ENCODE peak calls at places on chromosome 11, in six cellular contexts. S is A549, B is body of pancreas, D is ovary, R is IMR-90, M is breast epithelium. C is an unnamed sample.

GRCh38 chr11:78426845-78427244 is 9.2 kb upstream of the GAB2 start:
- DNase-seq in R (no peak), S (no peak), B (no peak), M (no peak), D (no peak), C (no peak)

GRCh38 chr11:66698491-66698890 is 20.8 kb upstream of the RBM4B start:
- DNase-seq in M (no peak), S (no peak), R (no peak), D (no peak), B (no peak), C (no peak)

GRCh38 chr11:47189100-47189834 is 3.0 kb upstream of the PACSIN3 start:
- DNase-seq in B (peak; percentile 54), M (no peak), R (peak; percentile 86), S (peak; percentile 62), D (no peak), C (peak; percentile 72)

GRCh38 chr11:92986585-92986984 is 17.1 kb downstream of the MTNR1B start:
- DNase-seq in B (no peak), R (no peak), S (no peak), D (no peak), M (no peak), C (no peak)

GRCh38 chr11:70398834-70399680 is 728 bp downstream of the CTTN start:
- DNase-seq in B (peak; percentile 33), M (no peak), R (no peak), S (no peak), D (peak; percentile 60), C (no peak)

GRCh38 chr11:32385998-32386397 is 49.3 kb downstream of the WT1 start:
- DNase-seq in B (no peak), R (peak; percentile 41), S (peak; percentile 61), D (no peak), M (no peak), C (no peak)

GRCh38 chr11:66683877-66684276 is 6.2 kb upstream of the RBM4B start:
- DNase-seq in R (no peak), B (no peak), S (no peak), M (peak; percentile 17), D (no peak), C (no peak)

GRCh38 chr11:70105755-70106571 is 27.8 kb downstream of the ANO1 start:
- DNase-seq in S (no peak), B (peak; percentile 54), R (no peak), D (no peak), M (no peak), C (peak; percentile 77)

GRCh38 chr11:2926611-2927492 is 2.4 kb downstream of the PHLDA2 start:
- DNase-seq in D (no peak), M (no peak), R (no peak), S (no peak), B (peak; percentile 18), C (no peak)

GRCh38 chr11:102317099-102317767 is at the start of gene BIRC3:
- DNase-seq in M (peak; percentile 71), S (peak; percentile 72), D (peak; percentile 81), B (peak; percentile 84), R (peak; percentile 98), C (peak; percentile 90)
- TF ChIP-seq POLR2A in M (no peak), S (peak; percentile 59), D (no peak), B (peak; percentile 93), R (no peak), C (peak; percentile 79)

DNA sequence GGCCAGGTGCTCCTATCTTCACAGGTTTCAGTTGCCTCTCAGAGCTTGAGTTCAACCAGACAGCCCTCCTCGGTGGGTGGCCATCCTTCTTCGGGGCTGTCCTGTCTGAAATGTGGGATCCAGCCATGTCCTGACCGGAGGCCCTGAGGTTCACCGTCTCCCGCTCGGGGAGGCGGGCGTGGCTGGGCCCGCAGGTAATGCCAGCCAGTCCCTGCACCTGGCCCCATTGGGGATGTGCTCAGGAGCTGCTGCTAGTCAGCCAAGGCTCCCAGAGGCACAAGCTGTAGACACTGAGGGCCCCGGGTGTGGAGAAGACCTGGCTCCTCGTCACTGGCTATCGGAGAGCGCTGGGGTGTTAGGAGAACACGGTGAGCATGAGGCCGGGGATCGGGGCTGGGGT is 32.6 kb downstream of the TSPAN4 start:
- DNase-seq in M (no peak), D (no peak), B (no peak), R (no peak), S (no peak), C (no peak)
- H3K27ac ChIP-seq in M (no peak overlapping the region), D (no peak overlapping the region), B (no peak overlapping the region), R (no peak overlapping the region), S (no peak overlapping the region), C (no peak overlapping the region)

GRCh38 chr11:118076754-118077281 is at the start of gene TMPRSS4:
- DNase-seq in S (no peak), M (no peak), R (no peak), B (peak; percentile 58), D (no peak), C (no peak)
- TF ChIP-seq POLR2A in S (no peak), M (no peak), R (no peak), B (no peak), D (no peak), C (no peak)

GRCh38 chr11:17000987-17001386 is 13.2 kb downstream of the PLEKHA7 start:
- DNase-seq in B (no peak), S (no peak), R (no peak), D (no peak), M (no peak), C (no peak)
- H3K27ac ChIP-seq in B (no peak overlapping the region), S (no peak overlapping the region), R (no peak overlapping the region), D (no peak overlapping the region), M (peak overlapping the region; percentile 71), C (no peak overlapping the region)

DNA sequence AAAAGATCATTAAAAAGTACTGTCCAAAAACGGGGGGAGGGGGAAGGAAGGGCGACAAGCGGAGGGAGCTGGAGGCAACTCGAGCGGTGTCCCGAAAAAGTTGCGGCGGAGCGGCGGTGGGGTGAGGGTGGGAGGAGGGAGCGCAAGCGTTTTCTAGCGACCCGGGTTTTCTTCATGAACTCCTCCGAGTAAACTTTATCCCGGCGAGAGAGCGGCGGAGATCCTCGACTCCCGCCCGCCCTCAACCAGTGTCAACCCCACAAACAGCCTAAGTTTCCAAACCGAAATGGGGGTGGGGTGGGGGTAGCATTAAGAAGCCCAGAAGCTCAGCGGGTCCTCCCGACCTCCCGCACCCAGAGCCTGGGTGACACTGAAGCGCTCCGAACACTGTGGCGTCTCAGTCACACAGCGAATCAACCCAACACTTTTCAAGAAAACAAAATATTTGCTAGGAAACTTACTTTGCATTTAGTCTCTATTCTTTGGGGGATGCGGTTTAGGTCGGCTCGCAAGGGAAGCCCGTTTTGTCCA is 132.9 kb upstream of the C11orf58 start:
- DNase-seq in B (peak; percentile 32), D (no peak), S (no peak), M (no peak), R (peak; percentile 44), C (peak; percentile 27)
- TF ChIP-seq POLR2A in B (no peak), D (no peak), S (no peak), M (no peak), R (no peak), C (no peak)

DNA sequence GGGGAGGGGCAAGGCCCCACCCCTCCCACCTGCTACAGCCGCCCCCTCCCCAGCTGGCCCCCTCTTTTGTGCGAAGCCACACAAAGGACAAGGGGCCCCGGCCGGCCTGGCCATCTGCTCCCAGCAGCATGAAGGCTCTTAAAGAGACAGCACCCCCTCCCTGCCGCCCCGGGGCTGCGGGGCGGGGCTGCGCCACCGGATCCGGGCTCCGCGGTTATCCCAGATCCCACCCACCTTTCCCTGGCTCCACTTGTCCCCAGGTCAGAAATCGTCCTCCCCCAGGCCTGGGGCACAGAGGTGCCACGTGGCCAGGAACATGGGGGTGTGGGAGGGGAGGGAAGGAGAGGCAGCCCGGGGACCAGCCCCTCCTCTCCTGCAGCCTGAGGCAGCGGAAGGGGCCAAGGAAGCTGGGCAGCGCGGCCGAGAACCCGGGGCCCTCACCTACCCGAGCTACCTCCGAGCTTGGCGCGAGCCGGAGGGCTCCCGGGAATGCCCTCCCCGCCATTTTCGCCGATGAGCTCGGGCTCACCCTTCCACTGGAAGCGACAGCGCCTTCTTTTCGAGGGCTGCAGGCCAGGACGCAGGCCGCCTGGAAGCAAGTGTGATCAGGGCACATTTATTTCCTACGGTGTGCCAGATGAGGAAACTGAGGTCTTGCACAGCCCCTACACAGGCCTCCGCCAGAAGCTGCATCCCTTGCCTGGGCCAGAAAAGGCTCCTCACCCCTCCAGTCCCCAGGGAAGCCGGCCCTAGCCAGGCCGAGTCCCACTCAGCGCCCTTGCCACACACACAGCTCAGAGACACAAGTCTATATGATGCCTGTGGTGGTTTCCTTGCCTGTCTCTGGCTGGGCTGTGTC is 2.5 kb upstream of the RCOR2 start:
- DNase-seq in S (no peak), B (peak; percentile 37), M (no peak), D (peak; percentile 59), R (no peak), C (no peak)
- H3K27ac ChIP-seq in S (peak overlapping the region; percentile 92), B (peak overlapping the region; percentile 19), M (peak overlapping the region; percentile 83), D (peak overlapping the region; percentile 78), R (no peak overlapping the region), C (no peak overlapping the region)

DNA sequence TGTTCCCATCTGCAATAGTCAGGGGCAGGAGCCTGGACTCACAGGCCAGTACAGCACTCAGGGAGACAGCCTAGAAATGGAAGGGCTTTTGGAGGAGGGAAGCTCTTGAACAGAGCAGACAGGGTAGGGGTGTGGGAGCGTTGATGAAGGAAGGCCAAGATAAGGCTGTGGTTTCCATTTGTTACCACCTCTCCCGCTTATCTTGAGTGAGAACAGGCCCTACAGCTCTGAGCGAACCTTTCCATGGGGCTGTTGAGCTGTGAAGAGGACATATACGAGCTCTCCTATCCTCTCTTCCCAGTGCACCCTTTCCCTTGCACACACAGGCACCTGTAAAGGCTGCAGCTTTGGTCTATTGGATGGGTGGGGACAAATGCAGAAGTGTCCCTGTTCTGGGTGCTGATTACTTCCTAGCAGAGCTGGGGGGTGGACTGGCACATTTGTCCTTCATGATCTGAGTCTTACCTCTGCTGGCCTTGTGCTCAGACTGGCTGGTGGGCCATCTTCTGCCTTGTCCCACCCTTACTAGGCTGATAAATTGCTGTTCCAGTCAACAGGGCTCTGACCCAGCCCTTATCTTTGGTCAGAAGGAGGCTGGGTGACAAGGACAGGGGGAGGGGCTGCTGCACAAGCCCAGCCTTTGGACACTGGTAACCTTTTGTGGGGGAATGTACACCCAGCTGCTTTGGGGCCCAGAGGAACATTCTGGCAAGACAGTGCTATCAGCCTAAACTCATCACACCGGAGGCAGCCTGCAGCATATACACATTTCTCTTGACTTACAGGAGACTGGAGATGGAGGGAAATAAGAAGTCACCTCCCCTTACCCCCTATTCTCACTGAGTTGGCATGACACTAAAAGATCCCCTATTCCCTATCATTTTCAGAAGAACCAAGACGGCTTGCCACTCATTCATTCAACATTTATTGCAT is 80.1 kb upstream of the NNMT start:
- DNase-seq in M (no peak), R (no peak), B (no peak), D (no peak), S (no peak), C (no peak)
- TF ChIP-seq POLR2A in M (no peak), R (no peak), B (no peak), D (no peak), S (no peak), C (no peak)